ENCODE peak calls at places on chromosomes 7 and 10, in five cellular contexts. X is HAP-1, P is cardiac septum, N is tibial artery, H is GM19239. L is an unnamed sample.

GRCh38 chr7:66413379-66414114 is 208.4 kb downstream of the TPST1 start:
- DNase-seq in X (no peak), P (peak), N (peak), H (peak), L (peak)

GRCh38 chr10:26238378-26238777 is 21.8 kb downstream of the GAD2 start:
- DNase-seq in X (no peak), P (no peak), N (no peak), H (no peak), L (no peak)

GRCh38 chr7:150566123-150566522 is 1.1 kb upstream of the GIMAP4 start:
- DNase-seq in X (no peak), P (no peak), N (no peak), H (no peak), L (no peak)

GRCh38 chr10:44478040-44478439 is 93.1 kb upstream of the CXCL12 start:
- DNase-seq in X (no peak), P (no peak), N (no peak), H (no peak), L (no peak)

GRCh38 chr7:66088861-66089838 is 13.5 kb downstream of the ASL start:
- DNase-seq in X (no peak), P (no peak), N (no peak), H (no peak), L (no peak)

GRCh38 chr10:97573672-97574071 is 1.1 kb downstream of the ANKRD2 start:
- DNase-seq in X (no peak), P (no peak), N (no peak), H (no peak), L (no peak)

GRCh38 chr7:46281071-46281470 is 360.0 kb upstream of the IGFBP3 start:
- DNase-seq in X (no peak), P (no peak), N (no peak), H (no peak), L (no peak)

GRCh38 chr10:108601856-108602255 is 1321.5 kb downstream of the XPNPEP1 start:
- DNase-seq in X (no peak), P (no peak), N (no peak), H (no peak), L (no peak)

L was measured in hepatocyte.